ENCODE peak calls at places on chromosomes 12 and 14, in ten cellular contexts. D is activated CD4-positive, alpha-beta T cell treated with anti-CD3 and anti-CD28 coated beads, Interleukin-2, amount 50 U/mL, for 1 hour; K is brain microvascular endothelial cell; L is right cardiac atrium; O is astrocyte of the cerebellum; G is C1 segment of cervical spinal cord; T is stimulated activated CD8-positive, alpha-beta memory T cell treated with anti-CD3 and anti-CD28 coated beads, Interleukin-4, amount 100 ng/mL, for 24 hours; Z is naive thymus-derived CD8-positive, alpha-beta T cell; W is activated CD8-positive, alpha-beta memory T cell treated with anti-CD3 and anti-CD28 coated beads, Interleukin-2, amount 50 U/mL, for 4 hours; V is NCI-H774. M is an unnamed sample.

GRCh38 chr12:24500466-24501232 is 448.3 kb downstream of the BCAT1 start:
- DNase-seq in W (no peak), T (no peak), V (no peak), O (no peak), D (no peak), G (no peak), L (no peak), K (peak), Z (no peak), M (no peak)

GRCh38 chr12:5051913-5052312 is 8.2 kb downstream of the KCNA5 start:
- DNase-seq in V (no peak), K (no peak), T (no peak), O (no peak), D (no peak), G (no peak), Z (no peak), L (no peak), W (no peak), M (no peak)

GRCh38 chr14:89422181-89422951 is 5.3 kb upstream of the FOXN3 start:
- DNase-seq in O (no peak), K (no peak), L (no peak), Z (no peak), G (no peak), D (no peak), W (peak), T (peak), V (no peak), M (no peak)

GRCh38 chr14:104799657-104800599 is 973 bp upstream of the ZBTB42 start:
- DNase-seq in T (peak), O (no peak), Z (peak), V (peak), L (peak), D (peak), K (peak), G (peak), W (peak), M (no peak)

GRCh38 chr12:6049587-6049986 is 74.9 kb downstream of the VWF start:
- DNase-seq in L (no peak), K (no peak), V (no peak), Z (no peak), G (no peak), T (no peak), O (no peak), D (no peak), W (no peak), M (no peak)

GRCh38 chr12:69066420-69067373 is 133.7 kb upstream of the CPM start:
- DNase-seq in T (no peak), K (no peak), D (no peak), O (no peak), G (no peak), W (no peak), V (no peak), L (peak), Z (no peak), M (no peak)

GRCh38 chr14:54600685-54601084 is 33.8 kb downstream of the SAMD4A start:
- DNase-seq in D (no peak), V (no peak), Z (no peak), O (no peak), K (peak), T (no peak), W (no peak), G (no peak), L (no peak), M (no peak)

GRCh38 chr12:549476-550082 is 89.8 kb downstream of the B4GALNT3 start:
- DNase-seq in L (no peak), D (no peak), T (no peak), K (no peak), W (no peak), V (no peak), O (no peak), Z (no peak), G (no peak), M (no peak)

GRCh38 chr12:52895726-52896189 is 9.1 kb downstream of the KRT8 start:
- DNase-seq in Z (no peak), L (no peak), O (no peak), K (no peak), D (no peak), V (no peak), T (no peak), G (no peak), W (no peak), M (peak)

GRCh38 chr12:132664206-132665148 is 22.7 kb downstream of the POLE start:
- DNase-seq in Z (no peak), L (no peak), V (no peak), T (no peak), W (no peak), O (no peak), K (no peak), G (no peak), D (no peak), M (no peak)

GRCh38 chr14:67188326-67188725 is 914 bp upstream of the GARIN2 start:
- DNase-seq in G (no peak), T (no peak), Z (no peak), O (no peak), D (no peak), K (no peak), V (no peak), W (no peak), L (no peak), M (no peak)

GRCh38 chr12:79547735-79548347 is 142.9 kb downstream of the PAWR start:
- DNase-seq in Z (no peak), V (peak), K (peak), L (no peak), G (no peak), W (no peak), T (no peak), O (peak), D (no peak), M (peak)

GRCh38 chr12:68007466-68007865 is 18.2 kb downstream of the IFNG-AS1 start:
- DNase-seq in T (no peak), G (no peak), O (no peak), K (no peak), W (no peak), Z (no peak), V (no peak), L (no peak), D (no peak), M (no peak)

GRCh38 chr12:54404061-54405004 is 14.7 kb downstream of the ITGA5 start:
- DNase-seq in D (peak), K (no peak), W (peak), O (no peak), T (no peak), V (peak), Z (peak), G (no peak), L (peak), M (no peak)

GRCh38 chr12:2324375-2324774 is 271.6 kb downstream of the CACNA1C start:
- DNase-seq in G (no peak), V (peak), O (no peak), K (no peak), W (no peak), Z (no peak), L (no peak), T (no peak), D (no peak), M (no peak)

GRCh38 chr12:119684730-119685129 is 16.8 kb downstream of the PRKAB1 start:
- DNase-seq in T (no peak), Z (no peak), O (no peak), K (no peak), G (no peak), L (no peak), W (no peak), V (no peak), D (no peak), M (no peak)